ENCODE peak calls at places on chromosomes 11 and 22, in four cellular contexts. I, B, O and Z are unnamed samples.

GRCh38 chr11:85170184-85170583 is 457.0 kb downstream of the DLG2 start:
- DNase-seq in I (no peak), B (no peak), O (no peak), Z (no peak)

GRCh38 chr22:36746571-36746970 is 29.3 kb downstream of the IFT27 start:
- DNase-seq in I (no peak), B (no peak), O (no peak), Z (peak; percentile 56)

GRCh38 chr22:38203855-38204497 is 2.2 kb downstream of the MAFF start:
- DNase-seq in I (no peak), B (no peak), O (peak; percentile 38), Z (no peak)

GRCh38 chr11:100010393-100010792 is 676.7 kb upstream of the ARHGAP42 start:
- DNase-seq in I (no peak), B (no peak), O (no peak), Z (no peak)

GRCh38 chr22:22933807-22934542 is 46.4 kb downstream of the IGLL5 start:
- DNase-seq in I (no peak), B (no peak), O (no peak), Z (peak; percentile 66)

GRCh38 chr11:83816572-83817187 is 530.5 kb upstream of the CCDC90B start:
- DNase-seq in I (no peak), B (no peak), O (peak; percentile 29), Z (no peak)

GRCh38 chr11:97909544-97910394 is 1111.0 kb upstream of the CNTN5 start:
- DNase-seq in I (no peak), B (no peak), O (peak; percentile 80), Z (no peak)

GRCh38 chr11:123158609-123159008 is 36.4 kb downstream of the CLMP start:
- DNase-seq in I (no peak), B (no peak), O (no peak), Z (no peak)

GRCh38 chr11:97996762-97997161 is 1024.0 kb upstream of the CNTN5 start:
- DNase-seq in I (no peak), B (no peak), O (no peak), Z (no peak)

GRCh38 chr22:20429254-20430100 is 8.1 kb downstream of the SCARF2 start:
- DNase-seq in I (peak; percentile 75), B (peak; percentile 83), O (no peak), Z (peak; percentile 93)

GRCh38 chr11:74487875-74488274 is 5.6 kb downstream of the LIPT2 start:
- DNase-seq in I (no peak), B (no peak), O (no peak), Z (no peak)

GRCh38 chr11:11722861-11723260 is 101.1 kb upstream of the GALNT18 start:
- DNase-seq in I (no peak), B (no peak), O (no peak), Z (no peak)

GRCh38 chr11:58179648-58180047 is 9.2 kb upstream of the OR9Q2 start:
- DNase-seq in I (no peak), B (no peak), O (no peak), Z (no peak)

GRCh38 chr11:4891996-4892640 is 10.4 kb downstream of the OR51T1 start:
- DNase-seq in I (no peak), B (no peak), O (peak; percentile 75), Z (no peak)

GRCh38 chr11:32723332-32723731 is 71.1 kb downstream of the CCDC73 start:
- DNase-seq in I (no peak), B (no peak), O (peak; percentile 27), Z (no peak)

GRCh38 chr22:35961480-35961902 is 67.1 kb downstream of the RBFOX2 start:
- DNase-seq in I (no peak), B (no peak), O (peak; percentile 88), Z (no peak)

GRCh38 chr11:111983187-111983986 is 41.8 kb upstream of the DLAT start:
- DNase-seq in I (no peak), B (peak; percentile 71), O (no peak), Z (no peak)

GRCh38 chr22:29243874-29244446 is 23.8 kb downstream of the RHBDD3 start:
- DNase-seq in I (no peak), B (no peak), O (no peak), Z (no peak)

GRCh38 chr11:133918606-133919260 is 38.0 kb downstream of the IGSF9B start:
- DNase-seq in I (no peak), B (no peak), O (no peak), Z (no peak)

GRCh38 chr22:31346733-31347250 is 646 bp upstream of the PATZ1 start:
- DNase-seq in I (peak; percentile 11), B (peak; percentile 63), O (peak; percentile 39), Z (no peak)

GRCh38 chr11:116930177-116930576 is 92.8 kb upstream of the APOA1 start:
- DNase-seq in I (peak; percentile 14), B (no peak), O (peak; percentile 57), Z (no peak)

GRCh38 chr11:130219148-130219547 is 59.6 kb downstream of the ST14 start:
- DNase-seq in I (no peak), B (no peak), O (no peak), Z (no peak)

GRCh38 chr11:12088047-12088481 is 22.3 kb upstream of the MICAL2 start:
- DNase-seq in I (no peak), B (no peak), O (peak; percentile 73), Z (no peak)

GRCh38 chr11:114077482-114078305 is 18.2 kb downstream of the ZBTB16 start:
- DNase-seq in I (no peak), B (no peak), O (no peak), Z (no peak)

GRCh38 chr11:121722431-121723256 is 269.9 kb upstream of the SORL1-AS1 start:
- DNase-seq in I (no peak), B (peak; percentile 40), O (peak; percentile 95), Z (no peak)
- TF ChIP-seq CTCF in I (no peak), B (no peak), O (peak; percentile 20), Z (peak; percentile 36)

DNA sequence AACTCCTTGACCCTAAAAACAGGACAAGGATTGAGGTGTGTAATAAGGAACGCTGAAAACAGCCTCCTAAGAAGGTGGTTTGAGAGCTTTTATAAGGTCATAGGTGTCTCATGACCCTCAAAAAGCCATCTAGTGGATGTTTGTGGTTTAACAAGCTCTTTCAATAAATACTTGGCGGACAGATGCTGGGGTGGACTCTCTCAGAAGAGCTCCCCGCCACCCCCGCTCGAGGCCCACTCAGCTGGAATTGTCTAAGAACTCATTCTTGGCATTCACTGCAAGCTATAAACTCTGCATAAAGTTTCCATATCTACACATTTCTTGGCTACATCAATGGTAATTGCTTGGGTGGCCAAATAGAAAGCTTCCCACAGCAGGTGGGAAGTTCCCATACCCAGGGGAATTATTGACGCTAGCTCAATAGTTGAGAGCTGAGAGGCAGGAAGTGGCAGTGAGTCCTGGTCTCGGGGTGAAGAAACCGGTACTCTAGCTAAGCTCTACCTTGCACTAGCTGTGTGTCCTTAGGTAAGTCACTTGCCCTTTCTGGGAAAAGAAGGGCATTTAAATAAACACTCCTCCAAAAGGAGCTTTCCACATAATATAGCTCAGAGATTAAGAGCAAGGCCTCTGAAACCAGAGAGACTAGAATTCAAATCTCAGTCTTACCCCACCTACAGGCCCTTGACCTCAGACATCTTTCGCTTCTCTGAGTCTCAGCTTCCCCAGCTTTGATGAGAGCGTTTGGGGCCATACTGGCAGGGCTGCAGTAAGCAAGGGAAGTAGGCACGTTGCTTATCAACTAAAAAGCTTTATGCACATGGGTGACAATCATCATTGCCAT is 6.4 kb downstream of the MS4A15 start:
- DNase-seq in I (no peak), B (no peak), O (no peak), Z (no peak)
- TF ChIP-seq CTCF in I (no peak), B (no peak), O (peak; percentile 27), Z (peak; percentile 46)

DNA sequence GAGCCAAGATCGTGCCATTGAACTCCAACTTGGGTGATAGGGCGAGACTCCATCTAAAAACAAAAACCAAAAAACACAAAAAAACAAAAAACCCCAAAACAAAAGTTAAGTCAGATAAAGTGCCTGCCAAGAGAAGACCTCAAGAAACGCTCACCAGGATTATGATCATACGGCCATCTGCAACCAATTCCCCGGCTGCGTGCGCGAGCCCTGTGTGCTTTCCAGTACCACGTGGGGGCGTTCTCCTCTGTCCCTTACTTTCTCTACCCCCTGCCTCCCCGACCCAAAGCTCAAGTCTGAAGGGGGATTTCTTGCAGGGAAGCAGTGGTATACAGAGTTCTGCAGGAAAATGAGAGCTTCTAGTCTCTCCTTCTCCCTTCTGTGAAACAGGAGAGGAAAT is 10.5 kb upstream of the RPS19BP1 start:
- DNase-seq in I (no peak), B (no peak), O (no peak), Z (no peak)
- TF ChIP-seq CTCF in I (no peak), B (no peak), O (peak; percentile 22), Z (peak; percentile 76)

GRCh38 chr22:41576877-41577276 is 12.8 kb downstream of the PMM1 start:
- DNase-seq in I (peak; percentile 9), B (peak; percentile 60), O (peak; percentile 41), Z (no peak)
- TF ChIP-seq CTCF in I (peak; percentile 16), B (no peak), O (peak; percentile 58), Z (peak; percentile 78)

GRCh38 chr11:107078375-107078774 is 60.1 kb upstream of the GUCY1A2 start:
- DNase-seq in I (no peak), B (no peak), O (no peak), Z (no peak)
- TF ChIP-seq CTCF in I (no peak), B (no peak), O (no peak), Z (no peak)

GRCh38 chr11:811446-812245 is 1.9 kb downstream of the RPLP2 start:
- DNase-seq in I (no peak), B (no peak), O (no peak), Z (no peak)
- TF ChIP-seq CTCF in I (no peak), B (no peak), O (no peak), Z (no peak)

GRCh38 chr11:64564947-64565889 is 25.8 kb upstream of the SLC22A12 start:
- DNase-seq in I (no peak), B (no peak), O (no peak), Z (peak; percentile 86)
- TF ChIP-seq CTCF in I (no peak), B (no peak), O (no peak), Z (no peak)

DNA sequence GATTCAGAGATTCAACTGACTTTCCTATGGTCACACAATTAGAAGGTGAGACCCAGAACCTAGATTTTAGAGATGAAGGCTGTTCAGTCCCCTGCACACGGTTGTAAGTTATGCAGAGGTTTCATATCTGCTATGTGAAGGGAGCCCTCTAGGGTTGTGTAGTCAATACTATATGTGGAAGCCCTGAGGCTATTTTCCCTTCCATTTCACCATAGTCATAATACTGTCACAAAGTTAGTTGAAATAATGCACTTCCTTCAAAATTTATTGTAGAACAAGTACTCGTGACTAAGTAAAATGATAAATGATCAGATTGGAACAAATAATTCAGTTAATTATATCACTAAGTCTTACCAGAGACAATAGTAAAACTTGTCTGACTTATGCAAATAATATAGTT is 48.8 kb downstream of the ENDOD1 start:
- DNase-seq in I (no peak), B (no peak), O (peak; percentile 47), Z (no peak)
- TF ChIP-seq CTCF in I (no peak), B (no peak), O (peak; percentile 41), Z (peak; percentile 70)

DNA sequence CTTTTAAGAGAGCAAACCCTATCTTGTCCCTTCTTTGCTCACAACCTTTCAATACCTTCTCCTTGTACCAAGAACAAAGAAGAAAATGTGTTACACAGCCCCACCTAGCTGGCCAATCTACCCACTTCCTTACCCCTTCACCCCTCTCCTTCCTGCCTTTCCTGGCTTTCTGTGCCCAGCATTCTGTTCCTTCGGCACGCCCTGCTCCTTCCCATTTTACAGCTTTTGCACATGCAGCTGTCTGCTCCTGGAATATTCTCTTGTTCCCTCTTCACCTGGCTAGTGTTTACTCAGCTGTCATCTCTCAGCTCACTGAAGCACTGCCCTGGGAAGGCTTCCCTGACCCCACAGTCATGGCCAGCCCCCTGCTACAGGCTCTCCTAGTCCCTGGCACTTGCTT is 30.6 kb downstream of the SERPINH1 start:
- DNase-seq in I (no peak), B (no peak), O (no peak), Z (no peak)
- TF ChIP-seq CTCF in I (no peak), B (no peak), O (no peak), Z (no peak)

GRCh38 chr22:48719978-48720661 is 1107.6 kb downstream of the BRD1 start:
- DNase-seq in I (no peak), B (no peak), O (no peak), Z (peak; percentile 56)
- TF ChIP-seq CTCF in I (no peak), B (no peak), O (no peak), Z (peak; percentile 42)